ENCODE peak calls at places on chromosomes 3 and 15, in four cellular contexts. One of them, this sample, is unnamed.
A peak's percentile ranks its signal among the peaks of the same experiment; 100 is the strongest.

GRCh38 chr3:121651684-121652083 is 9.0 kb downstream of the HCLS1 start:
- DNase-seq in ovary: no peak
- DNase-seq in right lobe of liver: no peak
- DNase-seq in NB4: no peak
- DNase-seq in this sample: no peak

GRCh38 chr3:62186967-62187366 is 186.4 kb downstream of the FEZF2 start:
- DNase-seq in ovary: peak; percentile 36
- DNase-seq in right lobe of liver: no peak
- DNase-seq in NB4: peak; percentile 21
- DNase-seq in this sample: no peak

GRCh38 chr3:197889204-197889930 is 60.6 kb upstream of the RPL35A start:
- DNase-seq in ovary: no peak
- DNase-seq in right lobe of liver: no peak
- DNase-seq in NB4: no peak
- DNase-seq in this sample: no peak

GRCh38 chr15:36888018-36888992 is 212.0 kb downstream of the MEIS2 start:
- DNase-seq in ovary: no peak
- DNase-seq in right lobe of liver: no peak
- DNase-seq in NB4: no peak
- DNase-seq in this sample: no peak

GRCh38 chr3:170233532-170233931 is 11.3 kb downstream of the PRKCI start:
- DNase-seq in ovary: peak; percentile 23
- DNase-seq in right lobe of liver: no peak
- DNase-seq in NB4: peak; percentile 24
- DNase-seq in this sample: no peak

GRCh38 chr15:99842071-99842470 is 108.8 kb upstream of the LYSMD4 start:
- DNase-seq in ovary: no peak
- DNase-seq in right lobe of liver: no peak
- DNase-seq in NB4: no peak
- DNase-seq in this sample: no peak

GRCh38 chr15:92429378-92430066 is 35.8 kb downstream of the ST8SIA2 start:
- DNase-seq in ovary: no peak
- DNase-seq in right lobe of liver: no peak
- DNase-seq in NB4: peak; percentile 48
- DNase-seq in this sample: no peak

GRCh38 chr3:16113704-16114103 is 60.8 kb upstream of the GALNT15 start:
- DNase-seq in ovary: no peak
- DNase-seq in right lobe of liver: no peak
- DNase-seq in NB4: no peak
- DNase-seq in this sample: no peak

GRCh38 chr3:58565621-58566397 is 11.4 kb downstream of the FAM107A start:
- DNase-seq in ovary: no peak
- DNase-seq in right lobe of liver: no peak
- DNase-seq in NB4: no peak
- DNase-seq in this sample: no peak

DNA sequence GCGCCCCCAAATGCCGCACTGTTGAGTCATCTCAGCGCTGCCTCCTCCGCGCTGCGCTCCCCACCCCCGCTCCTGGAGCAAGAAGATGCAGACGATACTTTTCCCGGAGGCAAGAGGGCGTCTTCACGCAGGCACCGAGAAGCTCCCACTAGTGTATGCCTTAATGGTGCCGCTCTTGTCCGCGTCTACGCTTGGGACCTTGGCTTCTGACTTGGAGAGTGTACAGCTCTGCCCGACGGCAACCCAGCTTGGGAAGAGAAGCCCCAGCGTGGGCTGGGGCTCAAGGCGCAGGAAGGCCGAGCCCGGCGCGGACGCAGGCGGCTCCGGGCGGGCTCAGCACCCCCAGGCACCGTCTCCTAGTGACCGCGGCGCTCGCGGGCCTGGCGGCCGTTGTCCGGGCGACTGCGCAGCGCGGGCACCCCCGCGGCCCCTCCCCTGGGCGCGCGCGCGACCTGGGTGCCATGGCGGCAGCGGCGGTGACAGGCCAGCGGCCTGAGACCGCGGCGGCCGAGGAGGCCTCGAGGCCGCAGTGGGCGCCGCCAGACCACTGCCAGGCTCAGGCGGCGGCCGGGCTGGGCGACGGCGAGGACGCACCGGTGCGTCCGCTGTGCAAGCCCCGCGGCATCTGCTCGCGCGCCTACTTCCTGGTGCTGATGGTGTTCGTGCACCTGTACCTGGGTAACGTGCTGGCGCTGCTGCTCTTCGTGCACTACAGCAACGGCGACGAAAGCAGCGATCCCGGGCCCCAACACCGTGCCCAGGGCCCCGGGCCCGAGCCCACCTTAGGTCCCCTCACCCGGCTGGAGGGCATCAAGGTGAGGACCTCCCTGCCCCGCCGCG is at the start of gene P4HTM:
- DNase-seq in ovary: peak; percentile 93
- DNase-seq in right lobe of liver: peak; percentile 80
- DNase-seq in NB4: peak; percentile 85
- DNase-seq in this sample: peak; percentile 92
- TF ChIP-seq POLR2A in ovary: peak; percentile 74
- TF ChIP-seq POLR2A in right lobe of liver: peak; percentile 34
- TF ChIP-seq POLR2A in NB4: no peak
- TF ChIP-seq POLR2A in this sample: no peak

GRCh38 chr3:9947025-9947995 is 4.9 kb downstream of the PRRT3 start:
- DNase-seq in ovary: peak; percentile 66
- DNase-seq in right lobe of liver: peak; percentile 82
- DNase-seq in NB4: no peak
- DNase-seq in this sample: peak; percentile 78
- TF ChIP-seq CTCF in ovary: peak; percentile 54
- TF ChIP-seq CTCF in right lobe of liver: peak; percentile 72
- TF ChIP-seq CTCF in NB4: no peak
- TF ChIP-seq CTCF in this sample: peak; percentile 65

GRCh38 chr3:14691719-14692118 is 16.8 kb downstream of the C3orf20 start:
- DNase-seq in ovary: no peak
- DNase-seq in right lobe of liver: no peak
- DNase-seq in NB4: no peak
- DNase-seq in this sample: no peak
- TF ChIP-seq POLR2A in ovary: no peak
- TF ChIP-seq POLR2A in right lobe of liver: no peak
- TF ChIP-seq POLR2A in NB4: no peak
- TF ChIP-seq POLR2A in this sample: no peak

GRCh38 chr3:109098245-109098644 is 19.7 kb downstream of the MORC1 start:
- DNase-seq in ovary: no peak
- DNase-seq in right lobe of liver: no peak
- DNase-seq in NB4: peak; percentile 9
- DNase-seq in this sample: no peak
- TF ChIP-seq CTCF in ovary: no peak
- TF ChIP-seq CTCF in right lobe of liver: peak; percentile 29
- TF ChIP-seq CTCF in NB4: no peak
- TF ChIP-seq CTCF in this sample: no peak

GRCh38 chr15:33068007-33068441 is 126.5 kb downstream of the FMN1 start:
- DNase-seq in ovary: no peak
- DNase-seq in right lobe of liver: peak; percentile 68
- DNase-seq in NB4: peak; percentile 52
- DNase-seq in this sample: peak; percentile 57
- TF ChIP-seq POLR2A in ovary: no peak
- TF ChIP-seq POLR2A in right lobe of liver: no peak
- TF ChIP-seq POLR2A in NB4: no peak
- TF ChIP-seq POLR2A in this sample: no peak

GRCh38 chr15:59642351-59642750 is 15.0 kb downstream of the GTF2A2 start:
- DNase-seq in ovary: no peak
- DNase-seq in right lobe of liver: no peak
- DNase-seq in NB4: no peak
- DNase-seq in this sample: no peak
- TF ChIP-seq CTCF in ovary: no peak
- TF ChIP-seq CTCF in right lobe of liver: no peak
- TF ChIP-seq CTCF in NB4: no peak
- TF ChIP-seq CTCF in this sample: no peak

GRCh38 chr3:196706313-196706712 is 5.7 kb downstream of the CEP19 start:
- DNase-seq in ovary: no peak
- DNase-seq in right lobe of liver: no peak
- DNase-seq in NB4: no peak
- DNase-seq in this sample: no peak

GRCh38 chr3:196712514-196713413 is 587 bp downstream of the PIGX start:
- DNase-seq in ovary: peak; percentile 81
- DNase-seq in right lobe of liver: peak; percentile 81
- DNase-seq in NB4: peak; percentile 58
- DNase-seq in this sample: peak; percentile 76

GRCh38 chr3:196707566-196707965 is 4.5 kb downstream of the CEP19 start:
- DNase-seq in ovary: no peak
- DNase-seq in right lobe of liver: no peak
- DNase-seq in NB4: no peak
- DNase-seq in this sample: no peak

GRCh38 chr3:196708467-196708866 is 3.6 kb downstream of the CEP19 start:
- DNase-seq in ovary: no peak
- DNase-seq in right lobe of liver: no peak
- DNase-seq in NB4: no peak
- DNase-seq in this sample: no peak

DNA sequence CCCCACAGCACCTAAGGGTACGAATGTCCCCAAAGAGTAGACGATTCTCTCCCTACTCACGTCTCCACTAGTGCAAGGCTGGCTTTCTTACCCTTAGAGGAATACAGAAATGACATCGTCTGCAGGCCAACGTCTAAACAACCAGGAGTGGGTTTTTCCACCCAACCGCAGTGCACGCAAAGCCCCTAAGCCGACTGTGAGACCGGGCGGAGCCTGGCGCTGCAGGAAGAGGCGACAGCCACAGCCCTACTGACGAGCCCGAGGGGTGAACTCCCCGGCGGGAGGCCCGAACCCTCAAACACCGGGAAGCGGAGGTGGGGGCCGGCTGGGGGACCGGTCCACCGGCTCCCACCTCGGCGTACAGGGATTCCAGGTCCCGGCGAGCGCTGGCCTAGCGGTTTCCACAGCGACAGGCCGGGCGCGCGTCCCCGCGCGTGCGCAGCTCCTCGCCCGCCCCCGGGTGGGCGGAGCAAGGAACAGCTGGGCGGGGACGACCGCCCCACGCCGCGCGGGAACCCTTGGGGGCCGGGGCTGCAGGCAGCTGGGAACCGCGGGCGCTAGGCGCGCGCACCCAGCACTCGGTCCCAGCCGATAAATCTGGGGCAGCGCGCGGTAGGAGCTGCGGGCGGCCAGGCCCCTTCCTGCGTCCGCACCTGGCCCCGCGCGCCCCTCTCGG is at the start of the genes CEP19 and PIGX:
- DNase-seq in ovary: peak; percentile 92
- DNase-seq in right lobe of liver: peak; percentile 92
- DNase-seq in NB4: peak; percentile 88
- DNase-seq in this sample: peak; percentile 90
- TF ChIP-seq POLR2A in ovary: peak; percentile 59
- TF ChIP-seq POLR2A in right lobe of liver: peak; percentile 90
- TF ChIP-seq POLR2A in NB4: no peak
- TF ChIP-seq POLR2A in this sample: no peak

GRCh38 chr3:52136513-52136912 is 17.7 kb downstream of the POC1A start:
- DNase-seq in ovary: no peak
- DNase-seq in right lobe of liver: no peak
- DNase-seq in NB4: no peak
- DNase-seq in this sample: no peak
- TF ChIP-seq CTCF in ovary: no peak
- TF ChIP-seq CTCF in right lobe of liver: no peak
- TF ChIP-seq CTCF in NB4: no peak
- TF ChIP-seq CTCF in this sample: no peak

GRCh38 chr3:9396301-9396631 is 1.1 kb upstream of the SETD5 start:
- DNase-seq in ovary: no peak
- DNase-seq in right lobe of liver: no peak
- DNase-seq in NB4: peak; percentile 98
- DNase-seq in this sample: peak; percentile 94
- TF ChIP-seq POLR2A in ovary: peak; percentile 28
- TF ChIP-seq POLR2A in right lobe of liver: peak; percentile 24
- TF ChIP-seq POLR2A in NB4: no peak
- TF ChIP-seq POLR2A in this sample: no peak

GRCh38 chr3:128786434-128787020 is 60.5 kb downstream of the RAB7A start:
- DNase-seq in ovary: no peak
- DNase-seq in right lobe of liver: no peak
- DNase-seq in NB4: no peak
- DNase-seq in this sample: no peak

GRCh38 chr3:128782282-128783146 is 56.5 kb downstream of the RAB7A start:
- DNase-seq in ovary: no peak
- DNase-seq in right lobe of liver: no peak
- DNase-seq in NB4: no peak
- DNase-seq in this sample: no peak

GRCh38 chr3:128783774-128784173 is 57.8 kb downstream of the RAB7A start:
- DNase-seq in ovary: no peak
- DNase-seq in right lobe of liver: no peak
- DNase-seq in NB4: no peak
- DNase-seq in this sample: no peak

GRCh38 chr3:128784843-128785242 is 58.9 kb downstream of the RAB7A start:
- DNase-seq in ovary: no peak
- DNase-seq in right lobe of liver: no peak
- DNase-seq in NB4: no peak
- DNase-seq in this sample: no peak

DNA sequence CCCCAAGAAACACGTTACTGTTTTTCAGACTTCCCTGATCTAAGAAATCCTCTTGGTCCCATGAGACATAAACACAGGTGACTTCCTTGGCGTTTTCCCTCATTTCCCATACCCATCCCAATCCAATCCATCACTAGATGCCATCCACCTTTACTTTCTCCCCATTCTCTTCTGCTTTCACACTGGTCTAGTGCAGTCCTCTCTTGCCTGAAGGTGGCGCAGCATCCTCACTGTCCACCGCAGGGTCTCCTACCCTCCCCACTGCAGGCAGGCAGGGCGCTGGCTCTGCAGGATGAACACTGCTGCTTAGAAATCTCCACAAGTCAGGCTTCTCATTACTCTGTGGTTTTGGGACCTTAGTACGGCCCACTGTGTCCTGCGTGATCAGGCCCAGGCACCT is 58.2 kb downstream of the RAB7A start:
- DNase-seq in ovary: no peak
- DNase-seq in right lobe of liver: no peak
- DNase-seq in NB4: peak; percentile 86
- DNase-seq in this sample: peak; percentile 33
- TF ChIP-seq CTCF in ovary: no peak
- TF ChIP-seq CTCF in right lobe of liver: no peak
- TF ChIP-seq CTCF in NB4: peak; percentile 73
- TF ChIP-seq CTCF in this sample: no peak